ENCODE peak calls at places on chromosomes 3 and 15, in six cellular contexts. U is prostate gland, D is suprapubic skin, C is cardiac muscle cell, P is upper lobe of right lung, G is endodermal cell. O is an unnamed sample.

GRCh38 chr15:41465822-41466421 is 27.8 kb upstream of the ITPKA start:
- DNase-seq in U (no peak), D (no peak), C (peak; percentile 76), P (no peak), G (no peak), O (no peak)

GRCh38 chr3:58962816-58963215 is 87.0 kb downstream of the CFAP20DC start:
- DNase-seq in U (no peak), D (no peak), C (peak; percentile 23), P (no peak), G (no peak), O (no peak)

GRCh38 chr3:99753268-99753975 is 64.2 kb upstream of the CMSS1 start:
- DNase-seq in U (no peak), D (no peak), C (peak; percentile 93), P (no peak), G (peak; percentile 68), O (peak; percentile 31)

GRCh38 chr3:150073031-150073430 is 102.3 kb upstream of the PFN2 start:
- DNase-seq in U (no peak), D (no peak), C (no peak), P (no peak), G (no peak), O (no peak)

GRCh38 chr15:82538961-82539689 is 1.1 kb downstream of the RPS17 start:
- DNase-seq in U (no peak), D (no peak), C (peak; percentile 25), P (no peak), G (peak; percentile 61), O (no peak)

GRCh38 chr15:49625460-49626036 is 4.7 kb downstream of the DTWD1 start:
- DNase-seq in U (no peak), D (no peak), C (no peak), P (no peak), G (no peak), O (no peak)

GRCh38 chr3:182357928-182358327 is 435.4 kb upstream of the ATP11B start:
- DNase-seq in U (no peak), D (no peak), C (no peak), P (no peak), G (no peak), O (no peak)

GRCh38 chr15:68526269-68526668 is 52.5 kb upstream of the CORO2B start:
- DNase-seq in U (no peak), D (no peak), C (no peak), P (no peak), G (no peak), O (no peak)

GRCh38 chr3:130761730-130762311 is 15.2 kb upstream of the PIK3R4 start:
- DNase-seq in U (no peak), D (no peak), C (no peak), P (no peak), G (no peak), O (no peak)

GRCh38 chr15:87952736-87953135 is 303.8 kb downstream of the NTRK3 start:
- DNase-seq in U (no peak), D (no peak), C (no peak), P (no peak), G (no peak), O (no peak)

GRCh38 chr3:39550343-39550742 is 82.9 kb downstream of the MOBP start:
- DNase-seq in U (no peak), D (no peak), C (no peak), P (no peak), G (no peak), O (no peak)

GRCh38 chr15:58174709-58175108 is 36.5 kb downstream of the AQP9 start:
- DNase-seq in U (no peak), D (no peak), C (no peak), P (no peak), G (no peak), O (no peak)
- H3K9me3 ChIP-seq in U (no peaks in the 10 kb centered on the region), D (no peaks in the 10 kb centered on the region), C (no peaks in the 10 kb centered on the region), P (no peaks in the 10 kb centered on the region), G (no peaks in the 10 kb centered on the region), O (no peaks in the 10 kb centered on the region)

GRCh38 chr15:55791576-55792400 is 48.8 kb upstream of the PRTG start:
- DNase-seq in U (no peak), D (no peak), C (peak; percentile 93), P (peak; percentile 78), G (no peak), O (no peak)
- H3K4me3 ChIP-seq in U (no peak overlapping the region), D (no peak overlapping the region), C (no peak overlapping the region), P (no peak overlapping the region), G (peak overlapping the region; percentile 31), O (no peak overlapping the region)

GRCh38 chr15:22226034-22226790 is 145.9 kb downstream of the OR4M2 start:
- DNase-seq in U (no peak), D (no peak), C (no peak), P (peak; percentile 55), G (no peak), O (no peak)

GRCh38 chr15:22231603-22232002 is 151.3 kb downstream of the OR4M2 start:
- DNase-seq in U (no peak), D (no peak), C (no peak), P (no peak), G (no peak), O (no peak)

GRCh38 chr15:22229971-22230815 is 149.9 kb downstream of the OR4M2 start:
- DNase-seq in U (no peak), D (no peak), C (no peak), P (peak; percentile 26), G (no peak), O (no peak)

GRCh38 chr15:22227411-22227810 is 147.1 kb downstream of the OR4M2 start:
- DNase-seq in U (no peak), D (no peak), C (no peak), P (peak; percentile 62), G (no peak), O (no peak)

DNA sequence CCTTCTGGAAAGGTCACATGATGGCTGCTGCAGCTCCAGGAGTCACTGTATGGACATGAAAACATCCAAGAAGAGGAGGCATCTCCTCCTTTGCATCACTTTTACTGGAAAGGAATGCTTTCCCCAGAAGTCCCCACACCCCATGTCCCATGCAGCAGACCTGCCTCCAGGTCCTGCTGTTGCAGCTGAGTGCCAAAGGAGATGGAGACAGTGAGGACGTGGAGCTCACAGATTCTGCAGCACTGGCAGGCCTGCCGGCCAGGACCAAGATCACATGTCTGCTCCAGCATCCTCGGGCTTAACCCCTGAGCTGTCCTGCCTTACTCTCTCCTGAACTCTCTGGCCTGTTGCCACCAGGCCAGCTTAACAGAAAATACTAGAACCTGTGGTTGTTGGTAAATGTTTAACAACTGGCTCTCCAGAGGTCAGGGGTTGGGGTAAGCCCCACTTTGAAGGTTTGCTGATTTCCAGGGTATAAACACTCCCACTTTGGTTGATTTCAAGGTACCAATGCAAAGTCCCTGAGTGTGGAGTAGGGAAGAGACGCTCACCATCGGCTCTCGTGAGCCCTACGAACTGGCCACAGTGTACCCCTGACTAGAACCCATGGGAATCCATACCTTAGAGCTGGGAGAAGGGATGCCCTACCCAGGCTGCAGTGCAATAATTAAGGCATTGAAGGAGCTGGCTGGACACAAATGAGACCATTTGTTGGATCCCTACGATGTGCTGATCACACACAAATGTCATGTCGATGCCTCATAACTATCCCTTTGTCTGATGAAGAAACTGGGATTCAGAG is 147.8 kb downstream of the OR4M2 start:
- DNase-seq in U (no peak), D (no peak), C (no peak), P (peak; percentile 48), G (no peak), O (no peak)
- H3K9me3 ChIP-seq in U (no peaks in the 10 kb centered on the region), D (no peaks in the 10 kb centered on the region), C (peaks cover 9% of the 10 kb centered on the region), P (no peaks in the 10 kb centered on the region), G (peaks cover 89% of the 10 kb centered on the region), O (peaks cover 14% of the 10 kb centered on the region)

GRCh38 chr15:40111888-40112287 is 3.2 kb upstream of the BMF start:
- DNase-seq in U (no peak), D (no peak), C (no peak), P (no peak), G (no peak), O (no peak)

GRCh38 chr15:40112789-40113188 is 4.1 kb upstream of the BMF start:
- DNase-seq in U (no peak), D (no peak), C (no peak), P (no peak), G (no peak), O (no peak)

GRCh38 chr15:40118473-40118872 is 9.8 kb upstream of the BMF start:
- DNase-seq in U (no peak), D (no peak), C (peak; percentile 36), P (no peak), G (peak; percentile 28), O (no peak)

GRCh38 chr15:40114218-40114617 is 5.5 kb upstream of the BMF start:
- DNase-seq in U (no peak), D (no peak), C (no peak), P (no peak), G (no peak), O (no peak)

GRCh38 chr15:40115670-40116093 is 7.0 kb upstream of the BMF start:
- DNase-seq in U (no peak), D (no peak), C (peak; percentile 49), P (peak; percentile 89), G (peak; percentile 79), O (no peak)
- H3K4me3 ChIP-seq in U (no peak overlapping the region), D (no peak overlapping the region), C (no peak overlapping the region), P (no peak overlapping the region), G (no peak overlapping the region), O (no peak overlapping the region)

GRCh38 chr3:179037361-179037760 is 34.2 kb downstream of the ZMAT3 start:
- DNase-seq in U (peak; percentile 17), D (peak; percentile 70), C (peak; percentile 85), P (no peak), G (no peak), O (no peak)
- H3K9me3 ChIP-seq in U (no peaks in the 10 kb centered on the region), D (no peaks in the 10 kb centered on the region), C (no peaks in the 10 kb centered on the region), P (no peaks in the 10 kb centered on the region), G (peaks cover 6% of the 10 kb centered on the region), O (no peaks in the 10 kb centered on the region)

DNA sequence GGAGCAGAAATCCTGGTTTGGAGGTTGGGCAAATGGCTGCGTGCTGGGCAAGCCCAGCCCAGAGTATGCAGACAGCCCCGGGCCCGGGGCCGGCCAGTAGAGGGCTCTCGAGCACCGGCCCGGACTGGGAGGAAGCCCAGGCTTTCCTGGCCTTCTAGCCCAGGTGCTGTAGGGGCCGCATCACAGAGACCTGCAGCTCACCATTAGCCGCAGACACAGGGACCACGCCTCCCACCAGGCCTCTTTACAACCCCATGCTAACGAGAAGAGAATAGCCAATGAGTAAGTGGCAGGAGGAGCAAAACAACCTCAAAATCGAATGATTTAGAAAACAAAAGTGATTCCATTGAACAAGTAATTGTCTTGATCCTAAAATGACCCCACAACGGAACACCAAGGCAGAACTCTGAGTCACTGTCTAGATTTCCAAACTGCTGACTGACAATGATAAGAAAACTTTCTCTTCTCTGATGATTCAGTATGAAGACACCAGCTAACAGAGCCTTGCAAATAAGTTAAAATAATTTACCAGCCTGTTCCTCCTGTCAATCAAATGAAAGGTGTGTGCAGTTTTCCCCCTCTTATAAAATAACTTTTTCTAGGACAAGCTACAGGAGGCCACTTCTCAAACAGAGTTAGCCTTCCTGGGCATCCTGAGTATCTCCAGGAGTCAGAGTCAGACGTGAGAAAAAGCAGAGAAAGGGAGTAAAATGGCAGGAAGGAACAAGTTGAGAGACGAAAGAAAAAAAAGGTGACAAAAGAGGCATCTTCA is 102.2 kb downstream of the DGKG start:
- DNase-seq in U (peak; percentile 45), D (no peak), C (peak; percentile 66), P (peak; percentile 86), G (peak; percentile 97), O (peak; percentile 81)
- H3K4me3 ChIP-seq in U (no peak overlapping the region), D (no peak overlapping the region), C (no peak overlapping the region), P (no peak overlapping the region), G (no peak overlapping the region), O (no peak overlapping the region)